ENCODE peak calls at places on chromosomes 16 and 17, in nine cellular contexts. P is mammary epithelial cell; Z is CD4-positive, alpha-beta T cell; B is transverse colon; E is cardiac muscle cell; K is A549; C is epithelial cell of prostate; J is naive thymus-derived CD4-positive, alpha-beta T cell; U is AG04450. R is an unnamed sample.

GRCh38 chr16:26317885-26318284 is 626.1 kb downstream of the HS3ST4 start:
- DNase-seq in P (no peak), Z (no peak), B (no peak), E (no peak), K (no peak), C (no peak), J (no peak), U (no peak), R (no peak)

GRCh38 chr16:22192261-22193133 is 13.6 kb upstream of the EEF2K start:
- DNase-seq in P (peak), Z (peak), B (peak), E (peak), K (no peak), C (no peak), J (peak), U (peak), R (peak)

GRCh38 chr16:8655184-8655717 is 19.2 kb upstream of the ABAT start:
- DNase-seq in P (peak), Z (no peak), B (peak), E (peak), K (no peak), C (no peak), J (no peak), U (no peak), R (no peak)

GRCh38 chr16:74691093-74691855 is 9.4 kb downstream of the MLKL start:
- DNase-seq in P (no peak), Z (no peak), B (no peak), E (peak), K (no peak), C (no peak), J (no peak), U (no peak), R (no peak)

GRCh38 chr16:71536752-71537499 is 10.7 kb downstream of the CHST4 start:
- DNase-seq in P (no peak), Z (no peak), B (no peak), E (no peak), K (no peak), C (no peak), J (no peak), U (no peak), R (no peak)

GRCh38 chr17:14101976-14102375 is 32.7 kb downstream of the COX10 start:
- DNase-seq in P (no peak), Z (no peak), B (no peak), E (no peak), K (no peak), C (no peak), J (no peak), U (no peak), R (no peak)

GRCh38 chr16:30032083-30032819 is 1.2 kb upstream of the TLCD3B start:
- DNase-seq in P (peak), Z (peak), B (peak), E (peak), K (no peak), C (no peak), J (no peak), U (no peak), R (peak)

GRCh38 chr17:34261568-34261967 is 6.5 kb downstream of the CCL2 start:
- DNase-seq in P (no peak), Z (no peak), B (no peak), E (no peak), K (no peak), C (no peak), J (no peak), U (no peak), R (no peak)

GRCh38 chr16:82331974-82332750 is 162.1 kb upstream of the MPHOSPH6 start:
- DNase-seq in P (no peak), Z (no peak), B (no peak), E (no peak), K (no peak), C (no peak), J (no peak), U (no peak), R (no peak)

GRCh38 chr17:2688351-2689342 is 22.9 kb downstream of the CLUH start:
- DNase-seq in P (peak), Z (no peak), B (no peak), E (no peak), K (no peak), C (no peak), J (no peak), U (no peak), R (no peak)

GRCh38 chr16:67801889-67802288 is 4.5 kb downstream of the RANBP10 start:
- DNase-seq in P (no peak), Z (no peak), B (no peak), E (no peak), K (no peak), C (no peak), J (no peak), U (no peak), R (peak)

GRCh38 chr17:10032142-10032541 is 127.1 kb upstream of the RCVRN start:
- DNase-seq in P (no peak), Z (no peak), B (no peak), E (peak), K (no peak), C (no peak), J (no peak), U (no peak), R (no peak)

GRCh38 chr17:80501739-80502577 is 25.6 kb upstream of the NPTX1 start:
- DNase-seq in P (peak), Z (no peak), B (peak), E (peak), K (peak), C (no peak), J (no peak), U (no peak), R (no peak)

GRCh38 chr17:75729351-75729750 is 8.1 kb downstream of the ITGB4 start:
- DNase-seq in P (no peak), Z (no peak), B (no peak), E (no peak), K (no peak), C (no peak), J (no peak), U (no peak), R (no peak)

GRCh38 chr17:80931421-80932265 is 60.0 kb upstream of the CHMP6 start:
- DNase-seq in P (peak), Z (no peak), B (no peak), E (peak), K (no peak), C (no peak), J (no peak), U (peak), R (no peak)

GRCh38 chr16:28569011-28569410 is 15.3 kb downstream of the SGF29 start:
- DNase-seq in P (no peak), Z (no peak), B (no peak), E (peak), K (no peak), C (no peak), J (no peak), U (peak), R (no peak)

GRCh38 chr16:66334856-66335255 is 31.6 kb upstream of the CDH5 start:
- DNase-seq in P (no peak), Z (no peak), B (no peak), E (no peak), K (no peak), C (no peak), J (no peak), U (no peak), R (no peak)

GRCh38 chr17:76943781-76944213 is 75.6 kb downstream of the MGAT5B start:
- DNase-seq in P (no peak), Z (no peak), B (no peak), E (no peak), K (no peak), C (no peak), J (no peak), U (no peak), R (no peak)

GRCh38 chr16:63982156-63982555 is 1139.7 kb downstream of the CDH11 start:
- DNase-seq in P (no peak), Z (no peak), B (no peak), E (no peak), K (no peak), C (no peak), J (no peak), U (no peak), R (no peak)

GRCh38 chr17:79944251-79944812 is 91.3 kb downstream of the TBC1D16 start:
- DNase-seq in P (no peak), Z (no peak), B (no peak), E (no peak), K (no peak), C (no peak), J (no peak), U (no peak), R (no peak)

GRCh38 chr17:38654411-38655398 is 20.1 kb downstream of the EPOP start:
- DNase-seq in P (no peak), Z (no peak), B (no peak), E (no peak), K (no peak), C (no peak), J (no peak), U (no peak), R (no peak)

GRCh38 chr16:57297856-57298255 is 13.4 kb upstream of the PLLP start:
- DNase-seq in P (no peak), Z (peak), B (no peak), E (no peak), K (no peak), C (no peak), J (no peak), U (no peak), R (peak)

GRCh38 chr17:12252442-12252841 is 231.8 kb downstream of the MAP2K4 start:
- DNase-seq in P (no peak), Z (no peak), B (no peak), E (no peak), K (no peak), C (no peak), J (no peak), U (no peak), R (no peak)

GRCh38 chr17:81551458-81552243 is 502 bp downstream of the FAAP100 start:
- DNase-seq in P (peak), Z (no peak), B (peak), E (no peak), K (no peak), C (no peak), J (no peak), U (no peak), R (no peak)

DNA sequence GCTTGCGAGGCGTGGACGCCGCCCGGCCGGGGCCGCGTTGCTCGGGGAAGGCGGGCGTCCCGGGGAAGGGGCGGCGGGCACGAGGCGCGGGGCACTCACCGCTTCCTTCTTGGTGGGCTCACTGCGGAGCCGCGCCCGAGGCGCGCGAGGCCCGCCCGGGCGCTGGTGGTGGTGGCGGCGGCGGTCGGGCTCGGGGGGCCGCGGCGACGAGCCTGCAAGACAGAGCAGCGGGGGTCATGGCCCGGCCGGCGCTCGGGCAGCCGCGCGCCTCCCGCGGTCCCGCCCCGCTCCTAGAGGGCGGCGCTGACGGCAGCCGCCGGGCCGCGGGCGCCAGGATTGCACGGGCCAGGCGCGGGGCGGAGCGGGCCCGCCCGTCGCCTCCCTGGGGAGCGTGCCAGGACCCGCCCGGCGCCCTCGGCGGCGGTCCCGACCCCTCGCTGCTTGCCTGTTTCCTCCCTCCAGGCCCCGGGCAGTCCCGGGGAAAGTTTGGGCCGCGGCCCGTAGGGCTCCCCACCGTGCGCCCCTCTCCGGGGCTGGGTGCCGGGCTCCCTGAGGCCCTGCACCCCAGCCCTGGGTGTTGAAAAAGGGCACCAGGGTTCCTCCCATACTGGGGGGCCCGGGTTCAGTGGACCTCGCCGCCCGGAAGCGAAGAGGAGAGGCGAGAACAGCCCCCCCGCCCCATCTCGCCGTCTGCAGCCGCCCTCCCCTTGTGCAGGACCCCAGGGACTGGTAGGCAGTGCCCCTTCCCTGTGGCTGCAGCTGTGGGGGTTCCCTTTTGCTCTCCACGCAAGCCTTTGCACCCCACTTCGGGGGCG is at the start of gene C16orf74:
- DNase-seq in P (peak), Z (no peak), B (peak), E (peak), K (peak), C (no peak), J (no peak), U (no peak), R (no peak)
- H3K27ac ChIP-seq in P (peak), Z (no peak), B (peak), E (no peak), K (peak), C (peak), J (no peak), U (no peak), R (no peak)

DNA sequence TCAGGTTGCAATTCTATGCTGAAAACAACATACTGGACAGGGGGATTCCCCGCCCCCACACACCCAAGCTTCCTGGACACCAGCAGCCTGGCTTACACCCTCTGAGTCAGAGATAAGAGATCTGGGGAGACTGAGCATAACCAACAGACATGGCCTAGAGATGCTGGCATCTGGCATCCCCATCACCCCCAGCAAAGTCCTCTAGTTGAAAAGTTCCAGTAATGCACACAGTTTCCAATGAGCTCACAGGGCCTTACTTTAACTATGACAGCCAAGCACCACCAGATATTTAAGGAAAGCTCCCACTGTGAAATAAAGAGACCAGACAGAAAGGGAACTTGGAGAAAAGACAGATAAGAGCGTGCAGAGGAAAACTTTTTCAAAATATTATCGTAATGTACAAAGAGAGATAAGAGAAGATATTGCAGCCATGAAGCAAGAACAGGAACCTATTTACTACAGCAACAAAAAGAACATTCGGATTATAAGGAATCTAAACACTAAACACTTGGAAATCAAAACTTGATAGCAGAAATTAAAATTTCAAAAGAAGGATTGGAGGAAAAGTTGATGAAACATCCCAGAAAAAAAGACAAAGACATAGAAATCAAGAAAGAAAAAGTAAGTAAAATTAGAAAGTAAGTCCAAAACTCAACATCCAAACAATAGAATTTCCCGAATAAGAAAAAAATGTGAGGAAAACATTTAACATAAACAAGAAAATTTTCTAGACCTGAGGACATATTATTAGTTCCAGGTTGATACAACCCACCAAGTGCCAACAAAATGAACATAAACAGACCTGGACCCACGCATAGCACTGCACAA is 17.2 kb upstream of the ALOX15 start:
- DNase-seq in P (peak), Z (no peak), B (no peak), E (peak), K (no peak), C (no peak), J (no peak), U (peak), R (no peak)
- H3K27ac ChIP-seq in P (no peak), Z (no peak), B (no peak), E (no peak), K (no peak), C (no peak), J (no peak), U (no peak), R (no peak)

GRCh38 chr17:59357929-59358328 is 26.5 kb downstream of the YPEL2 start:
- DNase-seq in P (peak), Z (no peak), B (no peak), E (no peak), K (no peak), C (peak), J (no peak), U (no peak), R (no peak)
- H3K27ac ChIP-seq in P (no peak), Z (no peak), B (peak), E (peak), K (no peak), C (peak), J (peak), U (no peak), R (no peak)

DNA sequence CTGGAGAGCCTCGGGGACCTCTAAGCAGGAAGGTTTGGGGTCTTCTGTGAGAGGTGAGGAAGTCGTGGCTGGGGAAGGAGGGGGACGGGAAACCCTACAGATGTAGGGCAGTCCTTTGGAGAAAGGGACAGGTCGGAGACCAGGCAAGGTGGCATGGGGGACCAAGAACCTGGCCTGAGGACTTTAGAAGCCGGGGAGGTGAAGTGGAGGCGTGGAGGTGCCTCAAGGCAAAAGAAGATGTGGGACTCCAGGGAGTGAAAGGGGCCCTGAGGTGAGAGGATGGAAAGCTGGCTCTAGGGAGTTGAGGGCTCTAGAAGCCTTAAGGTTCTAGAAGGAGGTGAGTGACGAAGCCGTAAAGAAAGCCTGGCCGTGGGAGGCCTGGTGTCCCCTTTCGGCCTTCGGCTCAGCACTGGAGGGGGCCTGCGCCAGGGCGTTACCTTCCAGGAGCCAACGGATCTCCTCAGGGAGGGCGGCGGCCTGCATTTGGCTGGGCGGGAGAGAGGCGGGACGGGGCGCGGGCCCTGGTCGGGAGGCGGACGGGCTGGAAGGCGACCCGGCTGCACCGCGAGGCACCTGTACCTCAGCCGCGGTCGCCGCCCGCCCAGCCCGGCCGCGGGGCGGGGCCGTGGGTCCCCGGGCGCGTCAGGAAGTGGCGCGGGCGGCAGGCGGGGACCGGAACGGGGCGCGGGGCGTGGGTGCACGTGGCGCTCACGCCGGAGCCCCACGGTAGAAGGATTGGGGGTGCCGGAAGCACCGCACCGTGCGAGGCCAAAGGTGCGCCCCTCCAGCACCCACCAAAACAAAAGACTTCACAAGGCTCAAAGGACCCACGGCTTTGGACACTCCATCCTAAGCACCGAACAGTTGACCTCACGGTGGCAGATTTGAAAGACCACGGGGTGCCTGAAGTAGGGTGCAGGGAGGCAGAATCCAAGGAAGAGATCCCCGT is at the start of gene SKAP1:
- DNase-seq in P (no peak), Z (peak), B (peak), E (no peak), K (no peak), C (no peak), J (peak), U (no peak), R (peak)
- H3K27ac ChIP-seq in P (no peak), Z (peak), B (peak), E (no peak), K (peak), C (no peak), J (peak), U (no peak), R (peak)

R was measured in CD4-positive, alpha-beta memory T cell.